ENCODE peak calls at places on chromosomes 13 and 19, in nine cellular contexts. N is mesothelial cell of epicardium, E is omental fat pad, M is BJ, C is psoas muscle, A is fibroblast of villous mesenchyme, W is ovary, O is IMR-90, R is fibroblast of mammary gland. L is an unnamed sample.

GRCh38 chr19:17607936-17608335 is 52.5 kb downstream of the COLGALT1 start:
- DNase-seq in N (no peak), E (no peak), M (no peak), C (no peak), A (no peak), W (no peak), O (no peak), R (no peak), L (no peak)

GRCh38 chr13:100671389-100672182 is 3.0 kb downstream of the TMTC4 start:
- DNase-seq in N (no peak), E (no peak), M (no peak), C (no peak), A (no peak), W (no peak), O (no peak), R (no peak), L (no peak)

GRCh38 chr19:10271543-10272086 is 695 bp downstream of the ICAM1 start:
- DNase-seq in N (no peak), E (no peak), M (no peak), C (no peak), A (no peak), W (peak; percentile 37), O (peak; percentile 56), R (no peak), L (no peak)

GRCh38 chr19:42216653-42217521 is 590 bp downstream of the DEDD2 start:
- DNase-seq in N (peak; percentile 63), E (no peak), M (no peak), C (peak; percentile 78), A (peak; percentile 34), W (peak; percentile 76), O (peak; percentile 16), R (peak; percentile 11), L (no peak)

GRCh38 chr13:46383383-46383782 is 3.7 kb downstream of the RUBCNL start:
- DNase-seq in N (no peak), E (no peak), M (no peak), C (no peak), A (no peak), W (no peak), O (no peak), R (no peak), L (no peak)

GRCh38 chr19:3480383-3481091 is at the start of gene SMIM24:
- DNase-seq in N (no peak), E (no peak), M (no peak), C (no peak), A (no peak), W (no peak), O (no peak), R (no peak), L (no peak)

GRCh38 chr13:31160857-31161582 is 684 bp downstream of the HSPH1 start:
- DNase-seq in N (peak; percentile 77), E (peak; percentile 44), M (no peak), C (peak; percentile 75), A (peak; percentile 83), W (peak; percentile 67), O (peak; percentile 75), R (peak; percentile 69), L (no peak)

GRCh38 chr13:96850538-96850937 is 143.7 kb downstream of the OXGR1 start:
- DNase-seq in N (no peak), E (no peak), M (no peak), C (no peak), A (no peak), W (no peak), O (no peak), R (no peak), L (no peak)

GRCh38 chr13:74705438-74705837 is 571.2 kb upstream of the KLF12 start:
- DNase-seq in N (no peak), E (no peak), M (no peak), C (no peak), A (no peak), W (no peak), O (no peak), R (no peak), L (no peak)

GRCh38 chr13:44853641-44854040 is 135.6 kb downstream of the NUFIP1 start:
- DNase-seq in N (no peak), E (no peak), M (no peak), C (no peak), A (no peak), W (no peak), O (no peak), R (peak; percentile 21), L (no peak)

GRCh38 chr13:91817250-91817649 is 418.8 kb downstream of the GPC5 start:
- DNase-seq in N (no peak), E (no peak), M (no peak), C (no peak), A (peak; percentile 3), W (no peak), O (peak; percentile 13), R (peak; percentile 4), L (no peak)

GRCh38 chr19:55158848-55159793 is 1.6 kb upstream of the TNNI3 start:
- DNase-seq in N (no peak), E (no peak), M (no peak), C (peak; percentile 68), A (peak; percentile 77), W (no peak), O (no peak), R (peak; percentile 61), L (no peak)

GRCh38 chr19:58045411-58046050 is 11.7 kb downstream of the ZSCAN1 start:
- DNase-seq in N (no peak), E (no peak), M (no peak), C (no peak), A (no peak), W (no peak), O (no peak), R (no peak), L (no peak)

GRCh38 chr19:14094854-14095253 is 4.3 kb upstream of the SAMD1 start:
- DNase-seq in N (no peak), E (no peak), M (no peak), C (no peak), A (no peak), W (no peak), O (no peak), R (no peak), L (no peak)

GRCh38 chr19:14093117-14093784 is 2.7 kb upstream of the SAMD1 start:
- DNase-seq in N (no peak), E (no peak), M (no peak), C (no peak), A (no peak), W (no peak), O (no peak), R (no peak), L (no peak)

GRCh38 chr19:14096272-14096992 is 5.9 kb upstream of the SAMD1 start:
- DNase-seq in N (no peak), E (no peak), M (no peak), C (no peak), A (no peak), W (no peak), O (no peak), R (no peak), L (no peak)

GRCh38 chr19:14101003-14101545 is 10.5 kb upstream of the SAMD1 start:
- DNase-seq in N (no peak), E (no peak), M (no peak), C (no peak), A (no peak), W (no peak), O (no peak), R (no peak), L (no peak)

DNA sequence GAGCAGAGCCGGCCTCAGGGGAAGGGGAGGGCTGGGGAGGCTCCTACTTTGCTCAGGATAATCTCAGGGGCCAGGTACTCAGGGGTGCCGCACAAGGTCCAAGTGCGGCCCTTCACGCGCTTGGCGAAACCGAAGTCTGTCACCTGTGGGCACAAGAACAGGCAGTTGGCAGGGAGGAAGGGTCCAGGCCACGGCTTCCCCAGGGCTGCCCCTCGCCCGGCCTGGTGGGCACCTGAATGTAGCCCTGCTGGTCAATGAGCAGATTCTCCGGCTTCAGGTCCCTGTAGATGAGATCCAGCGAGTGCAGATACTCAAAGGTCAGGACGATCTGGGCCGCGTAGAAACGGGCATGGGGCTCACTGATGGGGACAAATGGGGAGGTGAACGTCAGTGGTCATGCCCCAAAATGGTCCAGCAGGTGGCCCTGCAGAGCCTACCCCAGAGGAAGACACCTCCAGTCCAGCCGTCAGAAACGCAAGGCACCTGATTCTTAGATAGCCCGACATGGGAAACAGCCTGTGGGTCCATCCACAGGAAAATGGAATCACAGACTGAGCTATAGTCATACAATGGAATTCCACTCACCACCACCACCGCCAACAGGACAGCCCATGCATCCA is 7.1 kb upstream of the SAMD1 start:
- DNase-seq in N (peak; percentile 35), E (no peak), M (no peak), C (no peak), A (no peak), W (no peak), O (no peak), R (no peak), L (no peak)
- TF ChIP-seq CTCF in N (no peak), E (no peak), M (no peak), C (peak; percentile 18), A (peak; percentile 23), W (no peak), O (peak; percentile 13), R (peak; percentile 18), L (peak; percentile 12)

DNA sequence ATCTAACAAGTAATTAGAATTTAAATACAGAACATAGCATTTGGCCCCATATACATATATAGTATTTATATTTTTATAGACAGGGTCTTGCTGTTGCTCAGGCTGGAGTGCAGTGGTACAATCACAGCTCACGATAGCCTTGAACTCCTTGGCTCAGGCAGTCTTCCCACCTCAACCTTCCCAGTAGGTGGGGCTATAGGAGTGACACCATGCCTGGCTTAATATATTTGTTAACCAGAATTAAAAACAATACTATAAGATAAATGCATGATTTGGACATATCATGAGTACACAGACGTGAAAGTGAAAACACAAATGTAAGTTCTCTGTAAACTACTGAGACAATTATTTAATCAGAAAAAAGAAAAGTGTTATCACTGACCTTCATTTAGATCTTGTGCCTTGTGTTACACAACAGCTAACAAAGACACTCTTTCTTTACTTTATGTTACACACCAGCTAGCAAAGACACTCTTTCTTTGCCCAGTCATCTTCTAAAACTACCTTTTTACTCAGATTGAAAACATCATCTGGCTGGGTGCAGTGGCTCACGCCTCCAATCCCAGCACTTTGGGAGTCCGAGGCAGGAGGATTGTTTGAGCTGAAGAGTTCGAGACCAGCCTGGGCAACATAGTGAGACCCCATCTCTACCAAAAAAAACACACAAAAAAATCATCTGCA is 22.6 kb downstream of the CARS2 start:
- DNase-seq in N (no peak), E (no peak), M (no peak), C (no peak), A (peak; percentile 42), W (no peak), O (peak; percentile 15), R (peak; percentile 36), L (no peak)
- TF ChIP-seq CTCF in N (no peak), E (no peak), M (peak; percentile 28), C (peak; percentile 77), A (peak; percentile 63), W (no peak), O (peak; percentile 23), R (peak; percentile 36), L (peak; percentile 30)

DNA sequence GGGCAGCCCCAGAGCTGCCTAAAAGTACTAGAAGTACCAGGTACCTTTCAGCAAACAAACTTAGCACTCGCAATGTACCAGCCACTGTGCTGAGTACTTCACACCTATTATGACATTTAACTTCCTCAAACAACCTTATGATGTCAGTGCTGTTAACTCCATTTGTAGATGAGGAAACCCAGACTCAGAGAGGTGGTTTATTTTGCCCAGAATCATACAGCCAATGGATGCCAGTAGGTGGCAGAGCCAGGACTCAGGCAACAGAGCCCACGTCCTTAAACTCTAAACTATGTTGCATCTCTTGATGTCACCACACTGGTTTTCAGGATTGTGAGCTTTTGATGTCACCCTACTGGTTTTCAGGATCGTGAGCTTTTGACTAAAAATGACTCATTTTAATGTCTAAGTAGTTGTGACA is 78.9 kb downstream of the FLT1 start:
- DNase-seq in N (no peak), E (no peak), M (no peak), C (no peak), A (no peak), W (no peak), O (no peak), R (no peak), L (no peak)
- TF ChIP-seq CTCF in N (no peak), E (no peak), M (no peak), C (no peak), A (no peak), W (no peak), O (no peak), R (no peak), L (no peak)

GRCh38 chr19:30046522-30046921 is 104.5 kb downstream of the URI1 start:
- DNase-seq in N (no peak), E (no peak), M (no peak), C (no peak), A (no peak), W (no peak), O (peak; percentile 1), R (peak; percentile 4), L (no peak)
- TF ChIP-seq CTCF in N (no peak), E (no peak), M (peak; percentile 54), C (no peak), A (peak; percentile 34), W (no peak), O (peak; percentile 36), R (peak; percentile 38), L (peak; percentile 54)

L was measured in D721Med.